ENCODE peak calls at places on chromosomes 5 and 9, in seven cellular contexts. X is stimulated activated CD8-positive, alpha-beta memory T cell treated with anti-CD3 and anti-CD28 coated beads, Interleukin-12 subunit alpha, Interleukin-12 subunit beta, amount 100 ng/mL, for 1 hour; V is GM23248; L is NCI-H146; Z is pancreas; Y is HL-60; H is hypothalamus. B is an unnamed sample.

GRCh38 chr5:75037106-75037505 is 15.3 kb downstream of the GCNT4 start:
- DNase-seq in Z (peak; percentile 58), Y (no peak), X (no peak), L (no peak), H (no peak), V (peak; percentile 93), B (peak; percentile 32)

GRCh38 chr5:150452914-150453313 is 3.4 kb upstream of the RPS14 start:
- DNase-seq in H (no peak), L (no peak), X (no peak), V (no peak), Y (no peak), Z (no peak), B (no peak)

GRCh38 chr5:58849995-58850667 is 267.3 kb downstream of the RAB3C start:
- DNase-seq in H (no peak), Y (no peak), Z (peak; percentile 73), X (no peak), L (peak; percentile 92), V (peak; percentile 56), B (peak; percentile 54)

GRCh38 chr5:105752801-105753200 is 1917.9 kb downstream of the EFNA5 start:
- DNase-seq in H (no peak), Y (no peak), V (no peak), L (peak; percentile 69), X (no peak), Z (no peak), B (peak; percentile 6)

GRCh38 chr5:57032151-57032551 is 80.2 kb upstream of the MIER3 start:
- DNase-seq in L (no peak), Z (no peak), V (no peak), H (no peak), Y (no peak), X (no peak), B (no peak)

GRCh38 chr5:54793612-54794436 is 191.6 kb downstream of the ESM1 start:
- DNase-seq in Y (no peak), Z (no peak), L (no peak), V (peak; percentile 40), H (no peak), X (no peak), B (no peak)

GRCh38 chr5:138737494-138738265 is 15.5 kb upstream of the CTNNA1 start:
- DNase-seq in H (no peak), Z (no peak), Y (no peak), X (no peak), V (peak; percentile 39), L (peak; percentile 16), B (peak; percentile 5)

GRCh38 chr9:111300140-111300735 is 29.8 kb downstream of the OR2K2 start:
- DNase-seq in Y (no peak), H (no peak), Z (no peak), X (no peak), L (no peak), V (peak; percentile 24), B (no peak)

GRCh38 chr5:151005187-151005974 is 15.0 kb upstream of the GPX3 start:
- DNase-seq in Y (no peak), Z (no peak), H (no peak), V (no peak), X (no peak), L (no peak), B (no peak)

GRCh38 chr9:127899200-127899943 is at the start of gene ST6GALNAC6:
- DNase-seq in H (no peak), X (peak; percentile 36), L (peak; percentile 47), Z (peak; percentile 85), V (peak; percentile 91), Y (peak; percentile 41), B (peak; percentile 88)

GRCh38 chr5:134101686-134102439 is 12.6 kb upstream of the TCF7 start:
- DNase-seq in Y (peak; percentile 19), X (peak; percentile 67), V (peak; percentile 59), L (no peak), H (peak; percentile 49), Z (peak; percentile 69), B (peak; percentile 38)

GRCh38 chr9:114799441-114799840 is 6.4 kb downstream of the TNFSF15 start:
- DNase-seq in V (no peak), Y (no peak), Z (no peak), H (no peak), X (no peak), L (no peak), B (no peak)

GRCh38 chr9:764986-765385 is 76.5 kb upstream of the DMRT1 start:
- DNase-seq in Z (no peak), X (no peak), Y (no peak), H (no peak), V (no peak), L (no peak), B (no peak)

GRCh38 chr5:171667341-171668096 is 118.1 kb upstream of the SMIM23 start:
- DNase-seq in Z (peak; percentile 55), H (no peak), Y (no peak), V (peak; percentile 91), X (no peak), L (no peak), B (peak; percentile 85)